ENCODE peak calls at places on chromosomes 7 and 10, in five cellular contexts. R is mucosa of descending colon, Z is adrenal gland, X is astrocyte, C is OCI-LY7. Y is an unnamed sample. For H3K4me1, the result is how much of the 10 kb centered on the place peaks cover.

GRCh38 chr10:79312601-79313187 is 34.6 kb upstream of the PPIF start:
- DNase-seq in R (no peak), Z (no peak), X (no peak), C (no peak), Y (no peak)

GRCh38 chr10:24929056-24929544 is 23.3 kb downstream of the PRTFDC1 start:
- DNase-seq in R (no peak), Z (no peak), X (peak), C (no peak), Y (no peak)

GRCh38 chr7:133650067-133650466 is 397.2 kb downstream of the EXOC4 start:
- DNase-seq in R (no peak), Z (no peak), X (peak), C (no peak), Y (no peak)

GRCh38 chr7:16647435-16647960 is 1.5 kb downstream of the BZW2 start:
- DNase-seq in R (no peak), Z (no peak), X (peak), C (peak), Y (no peak)

GRCh38 chr7:127935847-127936376 is 95.3 kb downstream of the LRRC4 start:
- DNase-seq in R (no peak), Z (peak), X (no peak), C (peak), Y (no peak)

GRCh38 chr10:69696073-69696731 is 66.2 kb downstream of the FAM241B start:
- DNase-seq in R (peak), Z (peak), X (peak), C (no peak), Y (no peak)

GRCh38 chr10:21158301-21158700 is 261.2 kb upstream of the NEBL start:
- DNase-seq in R (no peak), Z (no peak), X (no peak), C (no peak), Y (no peak)

GRCh38 chr7:17849504-17849903 is 90.8 kb downstream of the SNX13 start:
- DNase-seq in R (no peak), Z (no peak), X (peak), C (no peak), Y (no peak)

GRCh38 chr7:80984619-80985018 is 65.8 kb upstream of the SEMA3C start:
- DNase-seq in R (no peak), Z (no peak), X (no peak), C (no peak), Y (no peak)

GRCh38 chr10:84097787-84098353 is 41.4 kb upstream of the GHITM start:
- DNase-seq in R (no peak), Z (no peak), X (no peak), C (peak), Y (no peak)

GRCh38 chr10:25888627-25889026 is 45.4 kb upstream of the MYO3A start:
- DNase-seq in R (no peak), Z (no peak), X (no peak), C (no peak), Y (no peak)

GRCh38 chr10:3778708-3779108 is 6.3 kb downstream of the KLF6 start:
- DNase-seq in R (no peak), Z (no peak), X (peak), C (no peak), Y (no peak)

GRCh38 chr10:5448333-5449048 is 36.1 kb downstream of the NET1 start:
- DNase-seq in R (peak), Z (no peak), X (no peak), C (no peak), Y (no peak)

GRCh38 chr7:47574473-47575328 is 7.2 kb downstream of the TNS3 start:
- DNase-seq in R (peak), Z (no peak), X (peak), C (peak), Y (peak)

GRCh38 chr7:71739520-71740195 is 607.7 kb downstream of the GALNT17 start:
- DNase-seq in R (no peak), Z (no peak), X (no peak), C (no peak), Y (no peak)

GRCh38 chr10:98357208-98357836 is 57.7 kb downstream of the PYROXD2 start:
- DNase-seq in R (no peak), Z (no peak), X (peak), C (no peak), Y (no peak)

GRCh38 chr10:110349826-110350225 is 45.1 kb upstream of the SMNDC1 start:
- DNase-seq in R (no peak), Z (no peak), X (no peak), C (no peak), Y (no peak)

GRCh38 chr10:75187961-75188426 is 22.6 kb upstream of the VDAC2 start:
- DNase-seq in R (peak), Z (peak), X (peak), C (peak), Y (peak)

GRCh38 chr7:128361463-128362441 is at the start of gene PRRT4:
- DNase-seq in R (peak), Z (peak), X (no peak), C (no peak), Y (no peak)

GRCh38 chr10:119306964-119307363 is 99.6 kb downstream of the GRK5 start:
- DNase-seq in R (no peak), Z (no peak), X (peak), C (no peak), Y (no peak)

GRCh38 chr10:30359373-30360206 is 10.5 kb upstream of the MTPAP start:
- DNase-seq in R (peak), Z (peak), X (no peak), C (peak), Y (no peak)

GRCh38 chr10:58384095-58384494 is 1.1 kb upstream of the TFAM start:
- DNase-seq in R (no peak), Z (no peak), X (no peak), C (peak), Y (no peak)

GRCh38 chr10:133359554-133359971 is 1.7 kb upstream of the FUOM start:
- DNase-seq in R (peak), Z (no peak), X (no peak), C (no peak), Y (no peak)

GRCh38 chr7:16492513-16493062 is 27.1 kb upstream of the SOSTDC1 start:
- DNase-seq in R (peak), Z (no peak), X (peak), C (no peak), Y (no peak)

GRCh38 chr7:3250725-3251124 is 50.3 kb upstream of the SDK1 start:
- DNase-seq in R (no peak), Z (no peak), X (no peak), C (no peak), Y (no peak)

GRCh38 chr7:69968969-69969368 is 370.7 kb downstream of the AUTS2 start:
- DNase-seq in R (no peak), Z (no peak), X (no peak), C (no peak), Y (no peak)

GRCh38 chr10:124911124-124912051 is 30.5 kb upstream of the ZRANB1 start:
- DNase-seq in R (no peak), Z (peak), X (peak), C (no peak), Y (peak)

GRCh38 chr7:121323934-121324333 is 4.9 kb upstream of the WNT16 start:
- DNase-seq in R (no peak), Z (no peak), X (no peak), C (no peak), Y (no peak)

GRCh38 chr7:110677405-110677804 is 413.5 kb upstream of the LRRN3 start:
- DNase-seq in R (no peak), Z (no peak), X (no peak), C (no peak), Y (no peak)

GRCh38 chr10:117804470-117805011 is 242.2 kb downstream of the RAB11FIP2 start:
- DNase-seq in R (no peak), Z (no peak), X (no peak), C (no peak), Y (no peak)

GRCh38 chr10:18582803-18583202 is 68.6 kb downstream of the NSUN6 start:
- DNase-seq in R (no peak), Z (no peak), X (peak), C (no peak), Y (no peak)

GRCh38 chr7:155198901-155199845 is 98.5 kb upstream of the INSIG1 start:
- DNase-seq in R (no peak), Z (no peak), X (peak), C (no peak), Y (no peak)

GRCh38 chr7:84783161-84783803 is 403.6 kb downstream of the SEMA3D start:
- DNase-seq in R (no peak), Z (peak), X (peak), C (no peak), Y (no peak)

GRCh38 chr10:96272256-96272985 is 1.1 kb upstream of the BLNK start:
- DNase-seq in R (no peak), Z (no peak), X (no peak), C (no peak), Y (no peak)

GRCh38 chr7:130961128-130961601 is 227.2 kb upstream of the KLF14 start:
- DNase-seq in R (no peak), Z (no peak), X (peak), C (peak), Y (no peak)

GRCh38 chr7:27101906-27102577 is 441 bp downstream of the HOXA2 start:
- DNase-seq in R (peak), Z (no peak), X (peak), C (no peak), Y (no peak)
- H3K4me1 ChIP-seq in R (under half), Z (under half), X (under half), C (under half), Y (under half)

GRCh38 chr7:2247141-2247985 is 5.3 kb downstream of the NUDT1 start:
- DNase-seq in R (no peak), Z (no peak), X (no peak), C (peak), Y (no peak)

GRCh38 chr7:2249744-2250323 is 7.8 kb downstream of the NUDT1 start:
- DNase-seq in R (no peak), Z (no peak), X (no peak), C (no peak), Y (no peak)

GRCh38 chr7:2251841-2252771 is 10.1 kb downstream of the NUDT1 start:
- DNase-seq in R (no peak), Z (no peak), X (no peak), C (no peak), Y (no peak)

GRCh38 chr7:2245883-2246679 is 4.1 kb downstream of the NUDT1 start:
- DNase-seq in R (peak), Z (no peak), X (no peak), C (no peak), Y (no peak)

GRCh38 chr7:2248984-2249694 is 7.1 kb downstream of the NUDT1 start:
- DNase-seq in R (peak), Z (peak), X (peak), C (no peak), Y (peak)
- H3K4me1 ChIP-seq in R (under half), Z (under half), X (under half), C (under half), Y (under half)

GRCh38 chr10:91590142-91590903 is 42.5 kb downstream of the PPP1R3C start:
- DNase-seq in R (peak), Z (peak), X (peak), C (no peak), Y (no peak)

GRCh38 chr10:91590904-91591791 is 41.7 kb downstream of the PPP1R3C start:
- DNase-seq in R (peak), Z (peak), X (peak), C (no peak), Y (peak)

GRCh38 chr10:91593366-91593765 is 39.5 kb downstream of the PPP1R3C start:
- DNase-seq in R (no peak), Z (no peak), X (no peak), C (no peak), Y (no peak)

GRCh38 chr10:91592282-91593020 is 40.4 kb downstream of the PPP1R3C start:
- DNase-seq in R (no peak), Z (no peak), X (no peak), C (no peak), Y (peak)

GRCh38 chr10:91591792-91592165 is 41.1 kb downstream of the PPP1R3C start:
- DNase-seq in R (no peak), Z (no peak), X (no peak), C (no peak), Y (no peak)
- H3K4me1 ChIP-seq in R (under half), Z (under half), X (under half), C (under half), Y (half or more)

GRCh38 chr7:55065079-55065478 is 46.3 kb downstream of the EGFR start:
- DNase-seq in R (no peak), Z (peak), X (peak), C (no peak), Y (peak)

GRCh38 chr7:55060690-55061414 is 42.0 kb downstream of the EGFR start:
- DNase-seq in R (no peak), Z (no peak), X (peak), C (no peak), Y (no peak)

GRCh38 chr7:55062106-55062499 is 43.3 kb downstream of the EGFR start:
- DNase-seq in R (no peak), Z (no peak), X (no peak), C (no peak), Y (no peak)

GRCh38 chr7:55063633-55064032 is 44.8 kb downstream of the EGFR start:
- DNase-seq in R (no peak), Z (no peak), X (peak), C (no peak), Y (no peak)

DNA sequence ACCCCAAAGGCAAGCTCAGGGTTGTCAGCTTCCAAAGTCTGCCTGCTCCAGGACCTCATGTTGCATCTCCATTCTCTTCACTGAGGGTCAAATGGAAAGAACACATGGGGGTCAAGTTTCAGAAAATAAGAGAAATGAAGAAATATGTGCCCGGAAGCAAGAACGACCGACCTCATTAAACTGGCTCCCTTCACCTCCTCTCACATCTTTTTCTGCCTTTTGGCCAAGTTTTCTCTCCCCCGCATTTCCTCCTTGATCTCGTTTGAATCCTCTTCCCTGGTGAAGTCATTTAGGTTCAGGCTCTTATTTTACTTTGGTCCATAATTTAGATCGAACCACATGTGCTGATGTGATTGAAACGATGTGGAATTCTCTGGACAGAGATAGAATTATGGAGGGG is 44.2 kb downstream of the EGFR start:
- DNase-seq in R (no peak), Z (no peak), X (no peak), C (no peak), Y (no peak)
- H3K4me1 ChIP-seq in R (under half), Z (under half), X (half or more), C (under half), Y (under half)

DNA sequence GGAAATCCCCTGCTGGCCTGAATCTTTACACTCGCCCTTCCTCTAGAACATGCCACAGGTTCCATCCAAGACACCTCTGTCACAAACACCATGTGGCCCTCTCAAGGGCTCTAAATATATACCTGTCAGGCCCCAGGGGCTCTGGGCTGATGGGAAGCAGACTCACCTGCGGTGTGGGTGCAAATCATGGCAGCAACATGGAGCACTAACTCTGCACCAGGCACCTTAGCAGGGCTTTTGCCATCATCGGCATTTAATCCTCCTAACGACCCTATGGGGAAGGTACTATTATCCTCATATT is 17.3 kb downstream of the SH3PXD2A start:
- DNase-seq in R (no peak), Z (no peak), X (no peak), C (no peak), Y (no peak)
- H3K4me1 ChIP-seq in R (half or more), Z (under half), X (under half), C (half or more), Y (half or more)

GRCh38 chr7:21426286-21426957 is 1.5 kb upstream of the SP4 start:
- DNase-seq in R (no peak), Z (no peak), X (no peak), C (no peak), Y (no peak)

GRCh38 chr7:21426958-21427860 is 674 bp upstream of the SP4 start:
- DNase-seq in R (peak), Z (peak), X (peak), C (peak), Y (peak)

GRCh38 chr7:21428642-21428941 is 709 bp downstream of the SP4 start:
- DNase-seq in R (no peak), Z (no peak), X (no peak), C (no peak), Y (no peak)

GRCh38 chr7:21429021-21429420 is 1.1 kb downstream of the SP4 start:
- DNase-seq in R (no peak), Z (no peak), X (no peak), C (no peak), Y (no peak)

DNA sequence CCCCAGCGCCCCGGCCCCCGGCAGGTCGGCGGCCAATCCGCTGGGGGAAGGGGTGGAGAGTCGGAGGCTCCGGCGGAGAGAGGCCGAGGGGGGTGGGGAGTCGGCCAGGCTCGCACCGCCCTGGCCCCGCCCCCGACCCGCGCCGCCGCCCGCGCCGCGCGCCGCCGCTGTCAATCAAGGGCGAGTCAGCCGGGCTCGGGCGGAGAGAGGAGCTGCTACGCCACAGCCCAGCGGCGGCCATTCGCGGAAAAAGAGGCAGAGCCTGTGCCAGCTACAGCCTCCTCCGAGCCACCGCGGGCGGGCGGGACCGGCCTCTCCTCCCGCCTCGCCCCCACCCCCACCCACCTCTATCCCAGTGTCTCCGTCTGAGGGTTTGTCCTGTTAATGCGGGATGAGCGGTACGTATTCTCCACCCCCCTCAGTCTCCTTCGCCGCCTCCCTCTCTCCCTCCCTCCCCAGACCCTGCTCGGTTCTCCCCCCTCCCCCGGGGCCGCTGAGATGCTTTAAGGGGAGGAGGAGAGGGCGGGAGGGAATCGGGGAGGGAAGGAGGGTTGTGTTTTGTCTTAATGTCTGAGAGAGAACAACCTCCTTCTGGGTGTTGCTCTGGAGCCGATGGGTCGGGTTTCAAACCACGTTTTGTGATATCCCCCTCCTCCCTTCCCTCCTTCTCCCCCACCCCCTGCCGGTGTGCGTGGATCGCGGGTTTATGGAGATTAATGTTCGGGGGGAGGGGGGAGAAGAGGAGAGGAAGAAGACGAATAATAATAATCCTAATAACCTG is at the start of gene SP4:
- DNase-seq in R (peak), Z (peak), X (peak), C (peak), Y (peak)
- H3K4me1 ChIP-seq in R (under half), Z (under half), X (under half), C (under half), Y (under half)

DNA sequence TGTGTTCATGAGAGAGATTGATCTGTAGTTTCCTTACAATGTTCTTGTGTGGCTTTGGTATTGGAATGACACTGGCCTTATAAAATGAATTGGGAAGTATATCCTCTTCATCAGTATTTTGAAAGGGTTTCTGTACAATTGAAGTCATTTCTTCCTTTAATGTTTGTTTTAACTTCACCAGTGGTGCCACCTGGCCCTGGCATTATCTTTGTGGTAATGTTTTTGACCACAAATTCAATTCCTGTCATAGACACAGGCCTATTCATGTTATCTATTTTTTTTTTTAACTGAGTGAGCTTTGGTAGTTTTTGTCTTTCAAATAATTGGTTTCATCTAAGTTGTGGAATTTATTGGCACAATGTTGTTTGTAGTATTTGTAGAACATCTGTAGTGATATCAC is 127.7 kb downstream of the CDK14 start:
- DNase-seq in R (no peak), Z (no peak), X (no peak), C (peak), Y (no peak)
- H3K4me1 ChIP-seq in R (under half), Z (under half), X (under half), C (half or more), Y (under half)

DNA sequence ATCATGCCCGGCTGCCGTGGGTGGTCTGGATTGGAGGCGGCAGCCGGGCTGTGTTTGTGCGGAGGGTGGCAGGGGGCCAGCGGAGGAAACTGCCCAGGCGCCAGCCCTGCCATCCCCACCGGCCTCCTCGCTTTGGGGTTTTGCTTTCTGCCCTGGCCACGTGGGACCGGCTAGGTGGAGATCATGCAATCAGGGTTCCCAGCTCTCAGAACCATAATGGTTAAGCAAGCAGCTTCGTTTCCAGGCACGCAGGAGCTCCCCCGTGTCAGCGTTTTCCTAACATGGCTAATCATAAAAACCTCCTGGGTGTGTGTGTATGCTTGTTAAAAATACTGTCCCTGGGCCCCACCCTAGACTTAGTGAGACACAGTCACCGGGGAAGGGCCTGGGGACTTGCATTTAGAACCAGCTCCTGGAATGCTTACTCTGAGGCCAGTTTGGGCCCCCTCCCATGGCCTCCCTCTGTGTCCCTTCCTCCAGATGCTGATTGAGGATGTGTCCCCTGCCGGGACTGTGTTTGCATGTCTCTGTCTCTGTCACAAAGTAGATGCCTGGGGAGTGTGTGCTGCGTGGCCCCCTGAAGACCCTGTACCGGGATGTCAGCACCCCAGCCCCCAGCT is 119.3 kb downstream of the CUX1 start:
- DNase-seq in R (peak), Z (peak), X (no peak), C (peak), Y (no peak)
- H3K4me1 ChIP-seq in R (half or more), Z (under half), X (under half), C (half or more), Y (half or more)